ENCODE peak calls at places on chromosomes 16 and 17, in four cellular contexts. Q, V, E and D are unnamed samples. For H3K4me1, the result is how much of the 10 kb centered on the place peaks cover.

GRCh38 chr17:43453331-43453812 is 30.4 kb upstream of the DHX8 start:
- DNase-seq in V (peak), Q (no peak), E (no peak), D (no peak)

GRCh38 chr17:57484826-57485565 is 228.7 kb downstream of the MSI2 start:
- DNase-seq in E (no peak), V (no peak), Q (no peak), D (no peak)

GRCh38 chr16:28987170-28987853 is 2.5 kb downstream of the LAT start:
- DNase-seq in Q (no peak), E (no peak), V (no peak), D (no peak)

GRCh38 chr17:9346296-9346926 is 229.2 kb downstream of the STX8 start:
- DNase-seq in V (no peak), Q (no peak), E (no peak), D (no peak)

GRCh38 chr17:38326996-38327792 is 16.6 kb downstream of the GPR179 start:
- DNase-seq in V (no peak), E (no peak), Q (no peak), D (no peak)

GRCh38 chr16:51508813-51509212 is 357.7 kb upstream of the SALL1 start:
- DNase-seq in E (no peak), V (no peak), Q (no peak), D (no peak)

GRCh38 chr17:75105269-75106080 is 4.3 kb upstream of the ARMC7 start:
- DNase-seq in E (peak), Q (no peak), V (peak), D (no peak)

GRCh38 chr16:2499890-2500633 is 13.7 kb upstream of the ATP6V0C start:
- DNase-seq in V (no peak), E (no peak), Q (no peak), D (no peak)

GRCh38 chr16:69166946-69167930 is 19.7 kb upstream of the SNTB2 start:
- DNase-seq in Q (no peak), V (no peak), E (no peak), D (no peak)

GRCh38 chr16:73610605-73611177 is 562.8 kb upstream of the ZFHX3 start:
- DNase-seq in Q (no peak), V (no peak), E (no peak), D (no peak)

GRCh38 chr16:500699-501098 is 26.8 kb upstream of the CAPN15 start:
- DNase-seq in V (no peak), Q (no peak), E (no peak), D (no peak)

GRCh38 chr17:50772251-50772650 is 4.9 kb upstream of the ANKRD40CL start:
- DNase-seq in V (peak), Q (no peak), E (peak), D (no peak)

GRCh38 chr16:81275795-81276194 is 37.3 kb downstream of the BCO1 start:
- DNase-seq in Q (no peak), E (no peak), V (peak), D (no peak)

GRCh38 chr16:22184615-22184968 is 21.5 kb upstream of the EEF2K start:
- DNase-seq in E (no peak), V (peak), Q (no peak), D (no peak)

GRCh38 chr16:84279871-84280270 is 14.8 kb upstream of the WFDC1 start:
- DNase-seq in V (no peak), E (no peak), Q (no peak), D (no peak)

GRCh38 chr17:67476787-67477335 is 99.8 kb downstream of the PITPNC1 start:
- DNase-seq in Q (no peak), V (no peak), E (no peak), D (no peak)

GRCh38 chr16:61900482-61900881 is 135.8 kb downstream of the CDH8 start:
- DNase-seq in E (no peak), V (no peak), Q (no peak), D (no peak)

GRCh38 chr16:69566437-69567030 is 768 bp downstream of the NFAT5 start:
- DNase-seq in Q (no peak), E (peak), V (peak), D (no peak)

GRCh38 chr17:29369831-29370735 is 20.1 kb upstream of the TAOK1 start:
- DNase-seq in E (peak), V (peak), Q (no peak), D (peak)

GRCh38 chr16:58114827-58115825 is 14.1 kb downstream of the CFAP20 start:
- DNase-seq in E (no peak), Q (no peak), V (no peak), D (no peak)

GRCh38 chr17:19787733-19788357 is 39.7 kb upstream of the ALDH3A1 start:
- DNase-seq in V (no peak), Q (no peak), E (no peak), D (no peak)
- TF ChIP-seq POLR2AphosphoS5 in V (no peak), Q (no peak), E (no peak), D (no peak)

GRCh38 chr17:76528528-76529223 is 8.8 kb downstream of the CYGB start:
- DNase-seq in V (no peak), Q (no peak), E (peak), D (no peak)
- H3K4me1 ChIP-seq in V (under half), Q (half or more), E (under half), D (under half)

GRCh38 chr17:77285594-77286390 is 145.0 kb downstream of the SEC14L1 start:
- DNase-seq in V (peak), E (no peak), Q (no peak), D (no peak)
- TF ChIP-seq CTCF in V (no peak), E (no peak), Q (no peak), D (no peak)

GRCh38 chr16:70685061-70685937 is 554 bp downstream of the MTSS2 start:
- DNase-seq in Q (no peak), V (no peak), E (peak), D (no peak)
- TF ChIP-seq POLR2AphosphoS5 in Q (no peak), V (no peak), E (no peak), D (no peak)

DNA sequence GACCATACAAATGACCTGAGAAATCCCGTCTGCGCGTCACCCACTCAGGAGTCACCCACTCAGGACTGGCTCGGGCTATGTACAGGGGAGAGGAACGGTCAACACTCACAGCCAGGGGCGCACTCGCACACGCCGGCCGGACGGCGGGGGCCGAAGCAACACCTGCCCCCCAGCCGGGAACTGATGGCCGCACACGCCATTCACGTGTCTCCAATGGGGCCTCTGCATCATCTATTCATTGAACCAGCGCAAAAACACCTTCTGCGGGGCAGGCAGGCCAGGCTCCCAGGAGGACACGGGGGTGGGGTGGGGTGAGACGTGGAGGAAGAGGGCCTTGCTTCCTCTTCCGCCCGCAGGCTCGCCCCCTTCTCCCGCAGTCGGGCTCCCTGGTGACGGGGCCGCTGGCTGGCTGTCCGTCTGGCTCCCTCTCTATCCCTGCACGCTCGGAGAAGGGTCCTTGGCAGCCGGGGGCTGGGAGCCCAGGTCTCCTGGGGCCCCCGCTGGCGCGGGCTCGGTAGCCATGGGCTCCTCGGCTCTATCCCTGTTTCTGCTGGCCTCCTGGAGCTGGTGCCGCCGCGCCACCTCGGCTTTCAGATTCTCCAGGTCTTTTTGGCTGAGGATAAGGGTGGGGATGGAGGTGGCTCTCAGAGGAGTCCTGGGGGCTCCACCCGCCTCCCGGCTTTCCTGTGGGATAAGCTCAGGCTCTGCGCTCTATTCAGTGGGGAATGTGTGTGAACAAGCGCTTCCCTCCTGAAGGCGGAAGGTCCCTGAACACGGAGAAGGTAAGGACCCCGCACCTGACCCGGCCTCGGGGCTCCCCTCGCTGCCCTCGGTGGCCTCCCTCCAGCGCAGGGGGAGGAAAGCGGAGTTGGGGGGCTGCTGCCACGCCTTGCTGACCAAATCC is 21.1 kb downstream of the CLUH start:
- DNase-seq in E (peak), Q (peak), V (no peak), D (no peak)
- H3K4me1 ChIP-seq in E (under half), Q (under half), V (under half), D (under half)

DNA sequence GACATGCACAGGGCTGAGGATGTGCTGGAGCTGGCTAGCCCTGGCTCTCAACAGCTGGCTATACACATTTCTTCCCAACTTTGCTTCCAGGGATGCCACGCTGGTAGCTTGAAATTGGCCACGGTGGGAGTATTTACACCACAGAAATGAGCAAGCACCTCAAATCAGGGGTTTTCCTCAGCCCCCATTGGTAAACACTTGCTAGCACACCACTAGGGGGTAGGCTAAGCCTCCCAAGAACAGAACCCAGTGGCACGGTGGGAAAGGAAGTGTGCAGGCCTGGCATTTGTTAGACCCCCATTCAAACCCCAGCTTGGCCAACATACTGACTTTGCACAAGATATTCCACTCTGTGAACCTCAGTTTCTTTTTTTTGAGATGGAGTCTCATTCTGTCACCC is 12.9 kb downstream of the DRC3 start:
- DNase-seq in Q (no peak), E (no peak), V (no peak), D (no peak)
- TF ChIP-seq CTCF in Q (no peak), E (peak), V (no peak), D (no peak)

GRCh38 chr16:46832757-46833464 is 1.9 kb upstream of the C16orf87 start:
- DNase-seq in V (no peak), E (no peak), Q (no peak), D (no peak)

GRCh38 chr16:46830417-46830901 is 521 bp downstream of the C16orf87 start:
- DNase-seq in E (no peak), Q (no peak), V (peak), D (no peak)

GRCh38 chr16:46828943-46829342 is 2.0 kb downstream of the C16orf87 start:
- DNase-seq in E (no peak), V (no peak), Q (no peak), D (no peak)

GRCh38 chr16:46833465-46833810 is 2.5 kb upstream of the C16orf87 start:
- DNase-seq in Q (no peak), V (no peak), E (no peak), D (no peak)

DNA sequence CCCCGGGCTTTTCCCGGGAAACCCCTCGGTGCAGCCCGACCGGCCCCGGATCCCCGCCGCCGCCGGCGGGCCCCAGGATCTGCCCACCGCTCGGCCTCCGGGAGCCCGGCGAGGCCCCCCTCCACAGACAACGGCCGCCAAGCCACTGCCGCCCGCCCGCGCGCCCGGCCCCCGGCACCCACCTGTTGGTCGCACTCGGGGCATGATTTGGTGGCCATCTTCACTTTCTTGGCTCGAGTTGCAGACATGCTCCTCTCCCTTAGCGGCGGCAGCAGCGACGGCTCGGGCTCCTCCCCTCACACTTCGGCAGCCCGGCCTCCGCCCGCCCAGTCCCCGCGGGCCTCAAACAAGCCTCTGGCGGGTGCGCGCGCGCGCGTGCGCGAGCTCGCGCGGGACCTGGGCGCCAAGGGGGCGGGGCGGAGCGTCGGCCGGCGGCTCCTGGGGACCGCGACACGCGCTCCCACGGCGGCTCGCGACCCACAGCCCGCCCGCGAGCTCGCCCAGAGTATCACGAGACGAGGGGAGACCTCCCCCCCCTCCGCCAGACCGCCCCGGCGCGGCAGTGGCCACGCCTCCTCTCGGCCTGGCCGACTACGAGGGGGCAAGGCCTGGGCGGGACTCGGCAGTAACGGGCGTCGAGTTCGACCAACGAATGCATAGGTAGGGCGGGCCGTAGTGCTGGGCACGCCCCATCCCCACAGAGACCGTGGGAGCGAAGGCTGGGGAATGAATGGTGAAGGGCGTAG is at the start of gene C16orf87:
- DNase-seq in Q (peak), E (peak), V (peak), D (no peak)
- TF ChIP-seq POLR2AphosphoS5 in Q (peak), E (peak), V (peak), D (peak)

DNA sequence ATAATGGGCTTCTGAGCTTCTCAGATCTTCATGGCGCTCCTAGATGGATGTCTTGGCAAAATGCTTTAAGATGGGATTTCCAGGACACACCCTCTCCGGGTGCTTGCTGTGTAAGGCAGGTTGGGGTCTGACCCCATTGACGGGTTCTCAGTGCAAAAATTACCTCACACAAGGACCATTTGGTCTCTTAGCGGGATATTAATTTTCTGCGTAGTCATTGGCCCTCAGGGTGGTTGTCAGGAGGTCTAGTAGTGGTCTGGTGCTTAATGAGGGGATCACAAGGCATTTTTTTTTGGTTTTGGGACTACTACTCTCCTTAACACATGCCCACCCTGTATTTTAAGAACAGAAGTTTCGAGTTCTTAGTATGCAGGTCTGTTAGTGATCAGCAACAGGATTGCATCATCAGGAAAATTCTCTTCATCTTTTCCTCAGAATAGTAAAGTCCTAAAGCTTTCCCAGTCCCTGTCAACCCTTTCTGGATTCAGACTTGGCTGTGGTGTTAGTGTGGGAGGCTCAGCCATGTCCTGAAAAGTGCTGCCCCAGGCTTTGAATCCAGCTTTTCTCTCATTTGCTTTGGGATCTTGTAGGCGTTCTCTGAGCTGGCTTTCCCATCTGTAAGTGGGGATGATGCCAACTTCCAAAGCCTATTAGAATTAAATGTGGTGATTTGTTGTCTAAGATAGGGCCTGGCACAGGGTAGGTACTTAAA is 2.8 kb downstream of the ALKBH5 start:
- DNase-seq in V (no peak), Q (no peak), E (no peak), D (no peak)
- H3K4me1 ChIP-seq in V (half or more), Q (half or more), E (under half), D (under half)

GRCh38 chr17:65423346-65424140 is 137.9 kb downstream of the AXIN2 start:
- DNase-seq in E (no peak), V (no peak), Q (no peak), D (no peak)

GRCh38 chr17:65415991-65416390 is 145.5 kb downstream of the AXIN2 start:
- DNase-seq in V (peak), Q (no peak), E (no peak), D (no peak)

GRCh38 chr17:65417406-65418221 is 143.8 kb downstream of the AXIN2 start:
- DNase-seq in V (no peak), E (no peak), Q (no peak), D (no peak)

GRCh38 chr17:65413390-65413789 is 148.1 kb downstream of the AXIN2 start:
- DNase-seq in Q (no peak), E (no peak), V (peak), D (no peak)

DNA sequence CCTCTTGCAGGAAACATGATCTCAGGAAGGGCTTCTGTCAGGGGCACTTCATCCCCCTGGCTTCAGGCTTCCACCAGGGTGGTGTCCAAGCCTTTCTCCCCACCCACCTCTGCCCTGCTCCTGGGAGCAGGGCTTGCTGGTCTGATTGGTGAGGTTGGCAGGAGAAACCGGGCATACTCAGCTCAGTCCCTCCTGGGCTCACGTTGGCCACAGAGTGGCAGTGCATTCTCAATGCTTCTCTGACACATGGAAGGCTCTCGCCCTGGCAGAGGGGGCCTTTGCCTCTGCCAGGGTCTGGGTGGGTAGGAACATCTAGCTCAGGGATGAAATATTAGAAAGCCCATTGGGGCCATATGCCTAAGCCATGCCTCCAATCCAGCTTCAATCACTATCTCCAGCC is 142.8 kb downstream of the AXIN2 start:
- DNase-seq in E (no peak), V (peak), Q (no peak), D (no peak)
- TF ChIP-seq CTCF in E (no peak), V (no peak), Q (no peak), D (peak)